ENCODE peak calls at places on chromosomes 7 and 10, in ten cellular contexts. P is activated CD4-positive, alpha-beta T cell treated with anti-CD3 and anti-CD28 coated beads, Interleukin-2, amount 50 U/mL, for 4 hours; U is mesothelial cell of epicardium; R is activated CD8-positive, alpha-beta memory T cell treated with anti-CD3 and anti-CD28 coated beads, Interleukin-2, amount 50 U/mL, for 48 hours; Y is caudate nucleus; T is WTC11; B is Right ventricle myocardium superior; X is SHP77; D is retina; Q is germinal center. G is an unnamed sample.

GRCh38 chr10:64546073-64546472 is 1024.9 kb downstream of the REEP3 start:
- DNase-seq in D (no peak), U (no peak), R (no peak), B (no peak), Q (no peak), Y (no peak), T (no peak), X (no peak), P (no peak), G (no peak)

GRCh38 chr10:75358835-75359421 is 42.6 kb downstream of the ZNF503 start:
- DNase-seq in U (no peak), T (no peak), R (no peak), D (no peak), X (no peak), P (no peak), Q (no peak), Y (no peak), B (no peak), G (no peak)

GRCh38 chr7:95478139-95479037 is 7.4 kb upstream of the ASB4 start:
- DNase-seq in T (peak; percentile 27), X (peak; percentile 45), R (no peak), Q (no peak), B (no peak), P (no peak), U (no peak), D (peak; percentile 64), Y (peak; percentile 30), G (no peak)

GRCh38 chr10:28684986-28685580 is 7.8 kb downstream of the BAMBI start:
- DNase-seq in B (no peak), X (no peak), Q (no peak), Y (no peak), R (no peak), U (no peak), D (no peak), T (no peak), P (no peak), G (no peak)

GRCh38 chr7:87886875-87887274 is 10.6 kb downstream of the DBF4 start:
- DNase-seq in T (no peak), D (no peak), P (no peak), U (no peak), X (no peak), Y (no peak), Q (peak; percentile 5), B (no peak), R (no peak), G (no peak)

GRCh38 chr10:43417950-43418768 is 9.2 kb upstream of the HNRNPF start:
- DNase-seq in Q (peak; percentile 62), T (no peak), P (no peak), R (peak; percentile 77), X (no peak), U (no peak), D (no peak), B (no peak), Y (no peak), G (no peak)

GRCh38 chr10:87918254-87918859 is 54.9 kb downstream of the PTEN start:
- DNase-seq in Q (no peak), R (no peak), Y (no peak), B (no peak), U (no peak), D (no peak), T (no peak), X (no peak), P (no peak), G (no peak)

GRCh38 chr7:45400680-45401079 is 173.5 kb upstream of the ADCY1 start:
- DNase-seq in U (no peak), Y (no peak), B (no peak), X (peak; percentile 27), R (no peak), D (no peak), P (no peak), Q (no peak), T (no peak), G (no peak)

GRCh38 chr7:155405399-155406318 is 52.3 kb upstream of the EN2 start:
- DNase-seq in T (peak; percentile 29), Y (peak; percentile 24), X (no peak), Q (no peak), D (no peak), B (peak; percentile 35), U (no peak), P (no peak), R (no peak), G (no peak)

GRCh38 chr10:53331460-53331859 is 558.9 kb upstream of the MBL2 start:
- DNase-seq in Q (no peak), B (no peak), P (no peak), R (no peak), D (no peak), Y (no peak), U (no peak), X (no peak), T (no peak), G (no peak)

GRCh38 chr7:37920619-37921339 is at the start of gene EPDR1:
- DNase-seq in U (peak; percentile 54), P (no peak), X (peak; percentile 88), R (peak; percentile 61), B (peak; percentile 72), T (peak; percentile 66), Y (peak; percentile 45), D (peak; percentile 87), Q (peak; percentile 13), G (peak; percentile 57)